ENCODE peak calls at places on chromosomes 16 and 17, in four cellular contexts. One of them, this sample, is unnamed.

GRCh38 chr16:57764341-57765159 is 29.0 kb downstream of the KATNB1 start:
- DNase-seq in nucleus accumbens: no peak
- DNase-seq in T-helper 2 cell: peak
- DNase-seq in breast epithelium: no peak
- DNase-seq in this sample: no peak

GRCh38 chr17:42178817-42179216 is 2.1 kb downstream of the KCNH4 start:
- DNase-seq in nucleus accumbens: no peak
- DNase-seq in T-helper 2 cell: no peak
- DNase-seq in breast epithelium: no peak
- DNase-seq in this sample: no peak

GRCh38 chr17:1493291-1493980 is 950 bp upstream of the MYO1C start:
- DNase-seq in nucleus accumbens: no peak
- DNase-seq in T-helper 2 cell: no peak
- DNase-seq in breast epithelium: no peak
- DNase-seq in this sample: no peak

GRCh38 chr16:51762081-51762995 is 611.3 kb upstream of the SALL1 start:
- DNase-seq in nucleus accumbens: peak
- DNase-seq in T-helper 2 cell: no peak
- DNase-seq in breast epithelium: peak
- DNase-seq in this sample: peak

GRCh38 chr17:4944163-4944553 is 4.1 kb downstream of the RNF167 start:
- DNase-seq in nucleus accumbens: no peak
- DNase-seq in T-helper 2 cell: peak
- DNase-seq in breast epithelium: no peak
- DNase-seq in this sample: no peak

GRCh38 chr17:77786740-77787505 is 171.6 kb upstream of the TNRC6C start:
- DNase-seq in nucleus accumbens: no peak
- DNase-seq in T-helper 2 cell: no peak
- DNase-seq in breast epithelium: no peak
- DNase-seq in this sample: no peak

GRCh38 chr17:63446218-63446980 is at the start of gene CYB561:
- DNase-seq in nucleus accumbens: peak
- DNase-seq in T-helper 2 cell: peak
- DNase-seq in breast epithelium: peak
- DNase-seq in this sample: no peak

GRCh38 chr17:7328840-7329359 is at the start of gene NEURL4:
- DNase-seq in nucleus accumbens: peak
- DNase-seq in T-helper 2 cell: no peak
- DNase-seq in breast epithelium: no peak
- DNase-seq in this sample: no peak

GRCh38 chr17:36094232-36094631 is 4.3 kb upstream of the CCL3 start:
- DNase-seq in nucleus accumbens: no peak
- DNase-seq in T-helper 2 cell: no peak
- DNase-seq in breast epithelium: no peak
- DNase-seq in this sample: no peak

GRCh38 chr17:20234266-20234665 is 225.1 kb downstream of the SPECC1 start:
- DNase-seq in nucleus accumbens: no peak
- DNase-seq in T-helper 2 cell: peak
- DNase-seq in breast epithelium: no peak
- DNase-seq in this sample: no peak

GRCh38 chr17:64063766-64064224 is 43.4 kb upstream of the ICAM2 start:
- DNase-seq in nucleus accumbens: no peak
- DNase-seq in T-helper 2 cell: peak
- DNase-seq in breast epithelium: no peak
- DNase-seq in this sample: no peak

GRCh38 chr16:62010186-62010585 is 26.1 kb downstream of the CDH8 start:
- DNase-seq in nucleus accumbens: no peak
- DNase-seq in T-helper 2 cell: no peak
- DNase-seq in breast epithelium: no peak
- DNase-seq in this sample: no peak

GRCh38 chr16:49193596-49193995 is 88.0 kb downstream of the CBLN1 start:
- DNase-seq in nucleus accumbens: no peak
- DNase-seq in T-helper 2 cell: no peak
- DNase-seq in breast epithelium: no peak
- DNase-seq in this sample: no peak

GRCh38 chr17:82838386-82839063 is 1.3 kb downstream of the ZNF750 start:
- DNase-seq in nucleus accumbens: no peak
- DNase-seq in T-helper 2 cell: no peak
- DNase-seq in breast epithelium: peak
- DNase-seq in this sample: no peak

GRCh38 chr17:81723651-81724209 is 11.6 kb downstream of the SLC25A10 start:
- DNase-seq in nucleus accumbens: no peak
- DNase-seq in T-helper 2 cell: no peak
- DNase-seq in breast epithelium: no peak
- DNase-seq in this sample: no peak

GRCh38 chr17:59357219-59357699 is 25.8 kb downstream of the YPEL2 start:
- DNase-seq in nucleus accumbens: no peak
- DNase-seq in T-helper 2 cell: no peak
- DNase-seq in breast epithelium: no peak
- DNase-seq in this sample: no peak

GRCh38 chr16:12829096-12829888 is 25.6 kb upstream of the CPPED1 start:
- DNase-seq in nucleus accumbens: no peak
- DNase-seq in T-helper 2 cell: no peak
- DNase-seq in breast epithelium: no peak
- DNase-seq in this sample: no peak

GRCh38 chr17:16025202-16025601 is 25.6 kb downstream of the TTC19 start:
- DNase-seq in nucleus accumbens: no peak
- DNase-seq in T-helper 2 cell: no peak
- DNase-seq in breast epithelium: no peak
- DNase-seq in this sample: no peak

GRCh38 chr17:17069849-17070248 is 27.6 kb downstream of the MPRIP start:
- DNase-seq in nucleus accumbens: no peak
- DNase-seq in T-helper 2 cell: no peak
- DNase-seq in breast epithelium: no peak
- DNase-seq in this sample: no peak

GRCh38 chr16:85982563-85982939 is 83.6 kb downstream of the IRF8 start:
- DNase-seq in nucleus accumbens: no peak
- DNase-seq in T-helper 2 cell: no peak
- DNase-seq in breast epithelium: no peak
- DNase-seq in this sample: no peak

GRCh38 chr17:42525221-42525620 is 10.8 kb upstream of the NAGLU start:
- DNase-seq in nucleus accumbens: no peak
- DNase-seq in T-helper 2 cell: no peak
- DNase-seq in breast epithelium: no peak
- DNase-seq in this sample: no peak

GRCh38 chr17:8056232-8056975 is 17.5 kb downstream of the ALOX15B start:
- DNase-seq in nucleus accumbens: peak
- DNase-seq in T-helper 2 cell: no peak
- DNase-seq in breast epithelium: no peak
- DNase-seq in this sample: no peak

GRCh38 chr17:35291802-35292201 is 48.9 kb downstream of the SLFN5 start:
- DNase-seq in nucleus accumbens: no peak
- DNase-seq in T-helper 2 cell: no peak
- DNase-seq in breast epithelium: no peak
- DNase-seq in this sample: no peak

GRCh38 chr17:21545051-21545450 is 147.3 kb upstream of the KCNJ18 start:
- DNase-seq in nucleus accumbens: no peak
- DNase-seq in T-helper 2 cell: no peak
- DNase-seq in breast epithelium: no peak
- DNase-seq in this sample: no peak

GRCh38 chr16:4891097-4891885 is 44.0 kb downstream of the UBN1 start:
- DNase-seq in nucleus accumbens: no peak
- DNase-seq in T-helper 2 cell: no peak
- DNase-seq in breast epithelium: no peak
- DNase-seq in this sample: no peak

GRCh38 chr17:83146347-83146746 is 66.9 kb downstream of the METRNL start:
- DNase-seq in nucleus accumbens: no peak
- DNase-seq in T-helper 2 cell: no peak
- DNase-seq in breast epithelium: peak
- DNase-seq in this sample: no peak

GRCh38 chr17:29557085-29557697 is 9.6 kb downstream of the ABHD15 start:
- DNase-seq in nucleus accumbens: no peak
- DNase-seq in T-helper 2 cell: no peak
- DNase-seq in breast epithelium: no peak
- DNase-seq in this sample: no peak

GRCh38 chr17:75691371-75692290 is 24.5 kb downstream of the SAP30BP start:
- DNase-seq in nucleus accumbens: peak
- DNase-seq in T-helper 2 cell: no peak
- DNase-seq in breast epithelium: peak
- DNase-seq in this sample: peak

GRCh38 chr16:87426423-87427215 is 34.5 kb downstream of the MAP1LC3B start:
- DNase-seq in nucleus accumbens: no peak
- DNase-seq in T-helper 2 cell: no peak
- DNase-seq in breast epithelium: no peak
- DNase-seq in this sample: no peak

GRCh38 chr17:66799839-66800537 is 34.9 kb upstream of the CACNG5 start:
- DNase-seq in nucleus accumbens: peak
- DNase-seq in T-helper 2 cell: no peak
- DNase-seq in breast epithelium: no peak
- DNase-seq in this sample: no peak

GRCh38 chr17:32240745-32241144 is 24.9 kb upstream of the RHBDL3 start:
- DNase-seq in nucleus accumbens: no peak
- DNase-seq in T-helper 2 cell: no peak
- DNase-seq in breast epithelium: no peak
- DNase-seq in this sample: no peak

GRCh38 chr16:50611332-50611934 is 63.2 kb downstream of the NKD1 start:
- DNase-seq in nucleus accumbens: no peak
- DNase-seq in T-helper 2 cell: no peak
- DNase-seq in breast epithelium: no peak
- DNase-seq in this sample: no peak

GRCh38 chr16:49488740-49489525 is 115.3 kb downstream of the C16orf78 start:
- DNase-seq in nucleus accumbens: no peak
- DNase-seq in T-helper 2 cell: no peak
- DNase-seq in breast epithelium: no peak
- DNase-seq in this sample: no peak

GRCh38 chr17:74186498-74186897 is 17.0 kb upstream of the RPL38 start:
- DNase-seq in nucleus accumbens: no peak
- DNase-seq in T-helper 2 cell: no peak
- DNase-seq in breast epithelium: no peak
- DNase-seq in this sample: no peak

GRCh38 chr17:58278661-58279015 is 2.1 kb downstream of the MPO start:
- DNase-seq in nucleus accumbens: no peak
- DNase-seq in T-helper 2 cell: no peak
- DNase-seq in breast epithelium: no peak
- DNase-seq in this sample: no peak

This sample was measured in amygdala.